ENCODE peak calls at places on chromosomes 12 and 14, in six cellular contexts. C is AG04449, H is AG04450, E is IMR-90, J is coronary artery, S is cardiac fibroblast. U is an unnamed sample.

GRCh38 chr12:14403293-14403692 is 37.8 kb downstream of the ATF7IP start:
- DNase-seq in C (no peak), E (no peak), S (no peak), J (no peak), H (no peak), U (no peak)

GRCh38 chr12:116539361-116539771 is 19.8 kb upstream of the MAP1LC3B2 start:
- DNase-seq in C (no peak), S (peak), J (no peak), E (peak), H (no peak), U (no peak)

GRCh38 chr12:93137656-93138612 is 208.8 kb upstream of the EEA1 start:
- DNase-seq in E (peak), J (no peak), H (no peak), C (no peak), S (peak), U (no peak)

GRCh38 chr14:53380508-53381225 is 227.5 kb upstream of the DDHD1 start:
- DNase-seq in S (no peak), H (no peak), C (no peak), E (no peak), J (no peak), U (no peak)

GRCh38 chr14:59133709-59134108 is 54.8 kb upstream of the DAAM1 start:
- DNase-seq in J (no peak), H (no peak), C (no peak), S (no peak), E (no peak), U (no peak)

GRCh38 chr12:80157640-80158039 is 58.3 kb downstream of the OTOGL start:
- DNase-seq in E (peak), S (peak), H (no peak), C (no peak), J (no peak), U (no peak)

GRCh38 chr14:61493239-61493638 is 171.9 kb downstream of the PRKCH start:
- DNase-seq in J (no peak), C (peak), E (peak), H (peak), S (peak), U (no peak)

GRCh38 chr14:67251573-67252226 is 10.5 kb downstream of the PALS1 start:
- DNase-seq in C (no peak), S (peak), H (no peak), E (peak), J (no peak), U (no peak)

GRCh38 chr14:68748691-68749090 is 44.2 kb downstream of the ZFP36L1 start:
- DNase-seq in H (no peak), S (no peak), J (no peak), C (no peak), E (no peak), U (no peak)

GRCh38 chr14:54682578-54682977 is 115.7 kb downstream of the SAMD4A start:
- DNase-seq in C (no peak), S (peak), J (no peak), E (no peak), H (no peak), U (no peak)

GRCh38 chr12:56079729-56080555 is at the start of gene ERBB3:
- DNase-seq in H (peak), E (peak), C (no peak), S (peak), J (peak), U (peak)

GRCh38 chr12:132142679-132143327 is 1.3 kb downstream of the DDX51 start:
- DNase-seq in E (no peak), C (no peak), H (no peak), S (no peak), J (no peak), U (peak)

GRCh38 chr12:93741741-93742085 is 64.5 kb downstream of the CRADD start:
- DNase-seq in H (no peak), E (no peak), C (no peak), S (no peak), J (no peak), U (peak)

GRCh38 chr12:15788266-15789214 is 648 bp downstream of the EPS8 start:
- DNase-seq in H (no peak), J (peak), E (peak), S (peak), C (no peak), U (peak)

GRCh38 chr14:98580131-98580678 is 691.8 kb downstream of the BCL11B start:
- DNase-seq in E (no peak), J (no peak), H (no peak), C (no peak), S (no peak), U (no peak)

GRCh38 chr12:106297681-106298080 is 4.9 kb upstream of the TCP11L2 start:
- DNase-seq in E (no peak), S (no peak), J (no peak), C (no peak), H (no peak), U (no peak)

GRCh38 chr12:40152783-40153383 is 47.0 kb upstream of the SLC2A13 start:
- DNase-seq in S (peak), C (no peak), J (no peak), H (peak), E (peak), U (peak)

GRCh38 chr14:26332966-26333365 is 264.9 kb downstream of the NOVA1 start:
- DNase-seq in C (no peak), H (no peak), E (no peak), J (no peak), S (no peak), U (no peak)

GRCh38 chr12:21054334-21054733 is 76.7 kb upstream of the SLCO1B1 start:
- DNase-seq in E (no peak), C (no peak), H (no peak), J (no peak), S (no peak), U (no peak)

GRCh38 chr12:94560416-94561221 is 89.7 kb downstream of the TMCC3 start:
- DNase-seq in C (no peak), E (peak), H (no peak), J (no peak), S (no peak), U (no peak)

GRCh38 chr14:101173698-101174521 is 270.4 kb upstream of the RTL1 start:
- DNase-seq in C (no peak), E (no peak), J (peak), H (no peak), S (no peak), U (no peak)

GRCh38 chr14:104221636-104222375 is 83.4 kb downstream of the KIF26A start:
- DNase-seq in J (no peak), S (no peak), E (no peak), C (no peak), H (no peak), U (no peak)

GRCh38 chr12:131990980-131991305 is 41.2 kb downstream of the EP400 start:
- DNase-seq in J (no peak), E (no peak), S (no peak), C (no peak), H (no peak), U (no peak)

GRCh38 chr14:101350710-101351109 is 210.6 kb upstream of the DIO3 start:
- DNase-seq in E (no peak), J (peak), S (no peak), C (no peak), H (no peak), U (peak)

GRCh38 chr12:90090929-90091651 is 382.5 kb upstream of the ATP2B1 start:
- DNase-seq in S (peak), C (peak), J (no peak), E (peak), H (peak), U (peak)

GRCh38 chr12:124842073-124842749 is 21.5 kb downstream of the SCARB1 start:
- DNase-seq in S (no peak), C (no peak), H (no peak), E (no peak), J (no peak), U (no peak)

GRCh38 chr12:67042697-67043131 is 226.4 kb upstream of the CAND1 start:
- DNase-seq in S (peak), H (no peak), J (no peak), C (no peak), E (peak), U (no peak)

GRCh38 chr12:52090291-52090690 is 10.8 kb downstream of the SMIM41 start:
- DNase-seq in S (no peak), J (no peak), E (no peak), H (no peak), C (no peak), U (no peak)

GRCh38 chr14:58401587-58401986 is 5.9 kb downstream of the TOMM20L start:
- DNase-seq in S (no peak), C (no peak), E (no peak), J (no peak), H (no peak), U (no peak)

GRCh38 chr14:35789651-35790050 is 19.4 kb downstream of the RALGAPA1 start:
- DNase-seq in S (no peak), C (peak), H (no peak), J (no peak), E (peak), U (no peak)

GRCh38 chr14:63727736-63728728 is at the start of gene SGPP1:
- DNase-seq in H (peak), E (peak), J (peak), S (peak), C (no peak), U (peak)
- TF ChIP-seq CTCF in H (peak), E (peak), J (no peak), S (peak), C (peak), U (peak)

GRCh38 chr12:113524495-113524894 is 52.8 kb upstream of the LHX5 start:
- DNase-seq in H (no peak), E (no peak), C (no peak), J (no peak), S (no peak), U (no peak)
- TF ChIP-seq CTCF in H (no peak), E (no peak), C (no peak), J (no peak), S (no peak), U (no peak)

GRCh38 chr12:111616177-111616623 is 17.1 kb upstream of the ATXN2 start:
- DNase-seq in E (peak), J (no peak), H (no peak), S (peak), C (no peak), U (no peak)
- TF ChIP-seq CTCF in E (no peak), J (no peak), H (no peak), S (no peak), C (no peak), U (no peak)

GRCh38 chr14:105356927-105357326 is 41.4 kb upstream of the TEX22 start:
- DNase-seq in H (no peak), S (no peak), J (no peak), E (no peak), C (no peak), U (no peak)

GRCh38 chr14:105357626-105358025 is 40.7 kb upstream of the TEX22 start:
- DNase-seq in C (no peak), E (no peak), J (no peak), H (no peak), S (no peak), U (no peak)

GRCh38 chr14:105358943-105359342 is 39.4 kb upstream of the TEX22 start:
- DNase-seq in S (no peak), J (no peak), E (no peak), H (no peak), C (no peak), U (no peak)

GRCh38 chr14:105355850-105356604 is 41.5 kb downstream of the PACS2 start:
- DNase-seq in H (no peak), E (no peak), C (no peak), J (no peak), S (no peak), U (no peak)

GRCh38 chr14:105358140-105358846 is 40.0 kb upstream of the TEX22 start:
- DNase-seq in S (no peak), J (no peak), H (no peak), C (no peak), E (no peak), U (no peak)
- TF ChIP-seq CTCF in S (no peak), J (no peak), H (no peak), C (no peak), E (no peak), U (no peak)

GRCh38 chr12:49539406-49540228 is 787 bp downstream of the KCNH3 start:
- DNase-seq in H (no peak), S (no peak), C (no peak), J (peak), E (no peak), U (no peak)

GRCh38 chr12:49537231-49537708 is 1.6 kb upstream of the KCNH3 start:
- DNase-seq in J (peak), E (no peak), C (no peak), S (no peak), H (no peak), U (peak)

GRCh38 chr12:49538740-49539403 is at the start of gene KCNH3:
- DNase-seq in C (no peak), S (peak), H (no peak), E (peak), J (peak), U (peak)

GRCh38 chr12:49536526-49537195 is 2.2 kb upstream of the KCNH3 start:
- DNase-seq in E (no peak), C (no peak), S (no peak), J (no peak), H (no peak), U (no peak)

DNA sequence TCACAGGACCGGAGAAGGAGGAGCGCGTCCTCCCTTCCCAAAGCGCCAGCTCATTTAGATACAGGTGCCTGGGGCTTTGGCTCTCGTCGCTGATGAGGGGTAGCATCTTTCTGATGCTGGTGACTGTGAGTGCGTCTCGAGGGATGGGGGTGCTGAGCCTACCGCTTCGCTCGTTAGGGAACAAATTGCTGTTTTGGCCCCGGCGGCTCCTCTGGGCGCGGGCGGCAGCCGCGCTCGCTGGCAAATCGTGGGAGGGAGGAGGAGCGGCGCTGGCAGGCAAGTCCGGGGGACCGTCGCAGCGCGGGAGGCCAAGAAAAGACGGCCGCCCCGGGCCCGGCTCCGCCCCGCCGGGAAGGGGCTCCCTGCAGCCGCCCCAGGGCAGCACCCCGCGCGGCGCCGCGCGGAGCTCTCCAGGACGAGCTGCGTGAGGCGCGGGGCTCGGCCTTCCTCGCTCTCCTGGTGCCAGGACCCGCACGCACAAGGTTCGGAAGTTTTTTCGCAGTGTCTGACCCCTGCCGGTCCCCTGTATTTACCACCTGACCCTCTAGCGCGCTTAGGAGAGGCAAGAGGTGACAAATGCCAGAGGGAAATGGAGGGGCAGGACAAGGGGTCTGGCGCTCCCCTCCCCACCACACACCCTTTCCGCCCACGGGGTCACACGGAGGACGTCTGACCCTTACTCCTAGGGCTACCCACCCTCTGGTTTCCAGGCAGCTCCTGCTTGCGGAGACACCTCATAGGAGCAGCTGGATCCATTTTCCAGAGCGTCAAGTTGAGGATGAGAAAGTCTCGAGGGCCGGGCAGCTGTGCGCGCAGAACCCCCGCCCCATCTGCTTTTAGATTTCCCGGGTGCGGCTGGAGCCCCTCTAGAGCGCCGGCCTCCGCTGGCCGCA is 875 bp upstream of the KCNH3 start:
- DNase-seq in S (no peak), H (no peak), C (no peak), E (no peak), J (peak), U (no peak)
- TF ChIP-seq CTCF in S (no peak), H (no peak), C (no peak), E (no peak), J (no peak), U (peak)

GRCh38 chr14:71403673-71404072 is 496.4 kb downstream of the PCNX1 start:
- DNase-seq in H (no peak), E (peak), J (no peak), C (no peak), S (peak), U (peak)
- TF ChIP-seq CTCF in H (peak), E (no peak), J (no peak), C (no peak), S (no peak), U (no peak)